ENCODE peak calls at places on chromosome 21, in seven cellular contexts. One of them, this sample, is unnamed.

GRCh38 chr21:26715878-26716506 is 129.2 kb downstream of the ADAMTS1 start:
- DNase-seq in cardiac muscle cell: peak; percentile 73
- DNase-seq in prostate gland: peak; percentile 8
- DNase-seq in fibroblast of lung: peak; percentile 60
- DNase-seq in choroid plexus epithelial cell: peak; percentile 75
- DNase-seq in IMR-90: peak; percentile 51
- DNase-seq in coronary artery: no peak
- DNase-seq in this sample: no peak

GRCh38 chr21:31553461-31553860 is 106.0 kb upstream of the SOD1 start:
- DNase-seq in cardiac muscle cell: no peak
- DNase-seq in choroid plexus epithelial cell: no peak
- DNase-seq in IMR-90: no peak
- DNase-seq in coronary artery: no peak
- DNase-seq in fibroblast of lung: no peak
- DNase-seq in prostate gland: no peak
- DNase-seq in this sample: no peak

GRCh38 chr21:29194342-29194741 is 63.9 kb downstream of the MAP3K7CL start:
- DNase-seq in choroid plexus epithelial cell: peak; percentile 35
- DNase-seq in IMR-90: no peak
- DNase-seq in cardiac muscle cell: no peak
- DNase-seq in prostate gland: no peak
- DNase-seq in fibroblast of lung: no peak
- DNase-seq in coronary artery: no peak
- DNase-seq in this sample: no peak

GRCh38 chr21:24976238-24976637 is 631.0 kb downstream of the MRPL39 start:
- DNase-seq in IMR-90: no peak
- DNase-seq in coronary artery: no peak
- DNase-seq in choroid plexus epithelial cell: no peak
- DNase-seq in prostate gland: no peak
- DNase-seq in cardiac muscle cell: no peak
- DNase-seq in fibroblast of lung: no peak
- DNase-seq in this sample: no peak

GRCh38 chr21:25708467-25709065 is 26.1 kb downstream of the ATP5PF start:
- DNase-seq in fibroblast of lung: peak; percentile 69
- DNase-seq in coronary artery: no peak
- DNase-seq in cardiac muscle cell: peak; percentile 41
- DNase-seq in prostate gland: peak; percentile 36
- DNase-seq in choroid plexus epithelial cell: peak; percentile 71
- DNase-seq in IMR-90: peak; percentile 56
- DNase-seq in this sample: no peak

GRCh38 chr21:38912789-38913119 is 107.0 kb downstream of the ETS2 start:
- DNase-seq in coronary artery: no peak
- DNase-seq in prostate gland: no peak
- DNase-seq in fibroblast of lung: no peak
- DNase-seq in IMR-90: no peak
- DNase-seq in cardiac muscle cell: no peak
- DNase-seq in choroid plexus epithelial cell: no peak
- DNase-seq in this sample: no peak

GRCh38 chr21:42350271-42350885 is 416 bp downstream of the TFF2 start:
- DNase-seq in prostate gland: no peak
- DNase-seq in IMR-90: no peak
- DNase-seq in coronary artery: peak; percentile 38
- DNase-seq in choroid plexus epithelial cell: no peak
- DNase-seq in fibroblast of lung: no peak
- DNase-seq in cardiac muscle cell: no peak
- DNase-seq in this sample: no peak

GRCh38 chr21:28018741-28019669 is 973.7 kb downstream of the LTN1 start:
- DNase-seq in cardiac muscle cell: peak; percentile 20
- DNase-seq in fibroblast of lung: peak; percentile 13
- DNase-seq in choroid plexus epithelial cell: peak; percentile 26
- DNase-seq in coronary artery: no peak
- DNase-seq in prostate gland: no peak
- DNase-seq in IMR-90: peak; percentile 5
- DNase-seq in this sample: no peak

GRCh38 chr21:27154451-27155129 is 187.7 kb upstream of the ADAMTS5 start:
- DNase-seq in cardiac muscle cell: no peak
- DNase-seq in coronary artery: no peak
- DNase-seq in IMR-90: peak; percentile 12
- DNase-seq in prostate gland: no peak
- DNase-seq in choroid plexus epithelial cell: peak; percentile 31
- DNase-seq in fibroblast of lung: no peak
- DNase-seq in this sample: no peak

GRCh38 chr21:25640671-25641292 is 1.7 kb downstream of the JAM2 start:
- DNase-seq in prostate gland: no peak
- DNase-seq in choroid plexus epithelial cell: no peak
- DNase-seq in fibroblast of lung: no peak
- DNase-seq in cardiac muscle cell: no peak
- DNase-seq in IMR-90: no peak
- DNase-seq in coronary artery: no peak
- DNase-seq in this sample: no peak

GRCh38 chr21:25572895-25573310 is 34.4 kb downstream of the MRPL39 start:
- DNase-seq in IMR-90: peak; percentile 59
- DNase-seq in choroid plexus epithelial cell: peak; percentile 48
- DNase-seq in prostate gland: no peak
- DNase-seq in cardiac muscle cell: no peak
- DNase-seq in coronary artery: no peak
- DNase-seq in fibroblast of lung: peak; percentile 30
- DNase-seq in this sample: no peak

GRCh38 chr21:29753216-29753615 is 186.6 kb downstream of the GRIK1 start:
- DNase-seq in choroid plexus epithelial cell: peak; percentile 41
- DNase-seq in coronary artery: no peak
- DNase-seq in IMR-90: no peak
- DNase-seq in cardiac muscle cell: no peak
- DNase-seq in prostate gland: no peak
- DNase-seq in fibroblast of lung: no peak
- DNase-seq in this sample: no peak

GRCh38 chr21:33608559-33608958 is 20.1 kb upstream of the DONSON start:
- DNase-seq in prostate gland: no peak
- DNase-seq in IMR-90: peak; percentile 65
- DNase-seq in cardiac muscle cell: no peak
- DNase-seq in fibroblast of lung: peak; percentile 44
- DNase-seq in coronary artery: no peak
- DNase-seq in choroid plexus epithelial cell: no peak
- DNase-seq in this sample: peak; percentile 30

GRCh38 chr21:33543505-33544129 is 779 bp downstream of the SON start:
- DNase-seq in prostate gland: peak; percentile 57
- DNase-seq in cardiac muscle cell: no peak
- DNase-seq in choroid plexus epithelial cell: no peak
- DNase-seq in IMR-90: no peak
- DNase-seq in fibroblast of lung: no peak
- DNase-seq in coronary artery: no peak
- DNase-seq in this sample: no peak

GRCh38 chr21:33374080-33374873 is 28.9 kb upstream of the IFNGR2 start:
- DNase-seq in choroid plexus epithelial cell: peak; percentile 68
- DNase-seq in cardiac muscle cell: peak; percentile 29
- DNase-seq in coronary artery: no peak
- DNase-seq in prostate gland: peak; percentile 37
- DNase-seq in fibroblast of lung: peak; percentile 79
- DNase-seq in IMR-90: peak; percentile 58
- DNase-seq in this sample: no peak

GRCh38 chr21:30831194-30831765 is 1.7 kb upstream of the KRTAP7-1 start:
- DNase-seq in prostate gland: no peak
- DNase-seq in coronary artery: no peak
- DNase-seq in IMR-90: no peak
- DNase-seq in fibroblast of lung: no peak
- DNase-seq in choroid plexus epithelial cell: peak; percentile 23
- DNase-seq in cardiac muscle cell: peak; percentile 9
- DNase-seq in this sample: no peak

GRCh38 chr21:39737376-39738000 is 7.5 kb upstream of the IGSF5 start:
- DNase-seq in IMR-90: no peak
- DNase-seq in coronary artery: no peak
- DNase-seq in prostate gland: no peak
- DNase-seq in cardiac muscle cell: no peak
- DNase-seq in fibroblast of lung: no peak
- DNase-seq in choroid plexus epithelial cell: no peak
- DNase-seq in this sample: no peak

GRCh38 chr21:28742527-28742926 is 250.2 kb downstream of the LTN1 start:
- DNase-seq in cardiac muscle cell: no peak
- DNase-seq in choroid plexus epithelial cell: peak; percentile 60
- DNase-seq in IMR-90: peak; percentile 76
- DNase-seq in coronary artery: no peak
- DNase-seq in fibroblast of lung: peak; percentile 81
- DNase-seq in prostate gland: no peak
- DNase-seq in this sample: no peak

GRCh38 chr21:29321908-29322569 is 23.3 kb downstream of the BACH1 start:
- DNase-seq in prostate gland: no peak
- DNase-seq in cardiac muscle cell: no peak
- DNase-seq in coronary artery: no peak
- DNase-seq in IMR-90: no peak
- DNase-seq in choroid plexus epithelial cell: no peak
- DNase-seq in fibroblast of lung: no peak
- DNase-seq in this sample: no peak

GRCh38 chr21:31552826-31553225 is 106.7 kb upstream of the SOD1 start:
- DNase-seq in IMR-90: no peak
- DNase-seq in cardiac muscle cell: no peak
- DNase-seq in prostate gland: no peak
- DNase-seq in choroid plexus epithelial cell: no peak
- DNase-seq in fibroblast of lung: no peak
- DNase-seq in coronary artery: no peak
- DNase-seq in this sample: no peak

GRCh38 chr21:45863267-45863666 is 118.3 kb upstream of the COL6A1 start:
- DNase-seq in prostate gland: no peak
- DNase-seq in coronary artery: peak; percentile 57
- DNase-seq in cardiac muscle cell: no peak
- DNase-seq in fibroblast of lung: no peak
- DNase-seq in choroid plexus epithelial cell: no peak
- DNase-seq in IMR-90: no peak
- DNase-seq in this sample: no peak

GRCh38 chr21:45864436-45864835 is 117.1 kb upstream of the COL6A1 start:
- DNase-seq in IMR-90: peak; percentile 53
- DNase-seq in prostate gland: no peak
- DNase-seq in fibroblast of lung: no peak
- DNase-seq in choroid plexus epithelial cell: no peak
- DNase-seq in coronary artery: no peak
- DNase-seq in cardiac muscle cell: no peak
- DNase-seq in this sample: no peak

GRCh38 chr21:45865106-45865835 is 116.3 kb upstream of the COL6A1 start:
- DNase-seq in cardiac muscle cell: no peak
- DNase-seq in IMR-90: peak; percentile 92
- DNase-seq in coronary artery: peak; percentile 26
- DNase-seq in fibroblast of lung: peak; percentile 73
- DNase-seq in choroid plexus epithelial cell: peak; percentile 87
- DNase-seq in prostate gland: no peak
- DNase-seq in this sample: peak; percentile 38

GRCh38 chr21:45862544-45863207 is 118.9 kb upstream of the COL6A1 start:
- DNase-seq in IMR-90: no peak
- DNase-seq in fibroblast of lung: no peak
- DNase-seq in cardiac muscle cell: no peak
- DNase-seq in prostate gland: no peak
- DNase-seq in choroid plexus epithelial cell: no peak
- DNase-seq in coronary artery: peak; percentile 50
- DNase-seq in this sample: no peak

DNA sequence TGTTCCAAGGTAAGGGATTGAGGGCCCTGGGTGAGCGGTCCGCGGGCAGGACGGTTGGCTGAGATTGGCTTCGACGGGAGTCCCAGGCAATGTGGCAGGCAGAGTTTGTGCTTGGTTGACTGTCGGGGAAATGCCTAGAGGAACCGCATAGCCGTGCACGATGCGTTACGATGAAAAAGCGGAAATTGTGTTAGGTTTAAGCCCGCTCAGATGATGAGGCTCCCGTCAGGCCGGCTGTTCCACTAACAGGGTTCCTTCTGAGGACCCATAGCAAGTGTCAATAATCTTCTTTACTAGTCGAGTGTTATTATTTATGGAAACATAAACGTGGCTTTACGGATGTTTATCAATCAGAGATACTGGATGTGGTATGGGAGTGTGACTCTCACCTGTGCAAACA is 117.8 kb upstream of the COL6A1 start:
- DNase-seq in cardiac muscle cell: no peak
- DNase-seq in fibroblast of lung: no peak
- DNase-seq in choroid plexus epithelial cell: no peak
- DNase-seq in IMR-90: no peak
- DNase-seq in coronary artery: peak; percentile 46
- DNase-seq in prostate gland: no peak
- DNase-seq in this sample: no peak
- TF ChIP-seq CTCF in cardiac muscle cell: no peak
- TF ChIP-seq CTCF in fibroblast of lung: no peak
- TF ChIP-seq CTCF in choroid plexus epithelial cell: no peak
- TF ChIP-seq CTCF in IMR-90: no peak
- TF ChIP-seq CTCF in coronary artery: no peak
- TF ChIP-seq CTCF in prostate gland: no peak
- TF ChIP-seq CTCF in this sample: no peak

GRCh38 chr21:46098303-46099141 is 610 bp downstream of the COL6A2 start:
- DNase-seq in cardiac muscle cell: peak; percentile 34
- DNase-seq in choroid plexus epithelial cell: no peak
- DNase-seq in prostate gland: peak; percentile 2
- DNase-seq in coronary artery: peak; percentile 73
- DNase-seq in fibroblast of lung: no peak
- DNase-seq in IMR-90: no peak
- DNase-seq in this sample: no peak
- H3K4me3 ChIP-seq in cardiac muscle cell: peak overlapping the region; percentile 64
- H3K4me3 ChIP-seq in choroid plexus epithelial cell: peak overlapping the region; percentile 70
- H3K4me3 ChIP-seq in prostate gland: peak overlapping the region; percentile 86
- H3K4me3 ChIP-seq in coronary artery: peak overlapping the region; percentile 96
- H3K4me3 ChIP-seq in fibroblast of lung: peak overlapping the region; percentile 90
- H3K4me3 ChIP-seq in IMR-90: peak overlapping the region; percentile 97
- H3K4me3 ChIP-seq in this sample: no peak overlapping the region

DNA sequence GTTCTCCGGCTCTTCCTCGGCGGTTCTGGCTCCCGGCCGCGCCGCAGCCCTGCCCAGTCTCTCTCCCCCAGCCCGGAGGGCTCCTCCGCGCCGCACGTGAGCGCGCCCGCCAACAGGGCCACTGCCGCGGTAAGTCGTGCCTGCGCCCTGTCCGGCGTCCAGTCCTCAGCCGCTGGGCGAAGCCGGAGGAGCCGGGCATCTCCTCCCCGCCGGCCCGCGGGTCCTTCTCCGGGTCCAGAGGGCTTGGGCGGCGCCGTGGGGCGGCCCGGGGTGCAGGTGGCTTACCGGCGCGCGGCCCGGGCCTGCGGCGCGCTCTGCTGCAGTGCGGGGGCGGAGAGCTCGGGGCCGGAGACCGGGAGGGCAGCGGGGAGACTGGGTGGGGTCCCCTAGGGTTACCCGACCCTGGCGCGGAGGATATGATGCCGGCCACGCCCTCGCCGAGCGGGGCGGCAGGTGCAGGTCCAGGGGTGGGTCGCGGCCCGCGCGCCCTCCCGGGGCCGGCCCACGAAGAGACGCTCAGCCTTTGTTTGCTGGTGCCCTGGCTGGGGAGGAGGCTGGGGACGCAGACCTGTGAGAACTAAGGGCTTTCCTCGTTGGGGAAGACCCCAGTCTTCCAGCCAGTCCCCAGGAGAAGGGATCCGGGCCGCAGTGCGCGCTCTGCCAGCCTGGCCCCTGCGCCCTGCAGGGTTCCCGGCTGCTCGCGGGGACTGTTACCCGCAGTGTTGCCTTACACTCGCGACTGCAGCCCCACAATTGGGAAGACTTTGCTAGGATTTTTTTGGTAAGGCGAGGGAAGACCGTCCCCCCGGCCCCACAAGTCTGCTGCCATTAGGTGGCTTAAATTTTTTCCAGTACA is at the start of gene DOP1B:
- DNase-seq in choroid plexus epithelial cell: no peak
- DNase-seq in coronary artery: no peak
- DNase-seq in prostate gland: no peak
- DNase-seq in IMR-90: no peak
- DNase-seq in cardiac muscle cell: no peak
- DNase-seq in fibroblast of lung: no peak
- DNase-seq in this sample: no peak
- TF ChIP-seq CTCF in choroid plexus epithelial cell: no peak
- TF ChIP-seq CTCF in coronary artery: no peak
- TF ChIP-seq CTCF in prostate gland: no peak
- TF ChIP-seq CTCF in IMR-90: no peak
- TF ChIP-seq CTCF in cardiac muscle cell: no peak
- TF ChIP-seq CTCF in fibroblast of lung: no peak
- TF ChIP-seq CTCF in this sample: no peak

GRCh38 chr21:44510508-44511218 is 29.3 kb downstream of the KRTAP10-1 start:
- DNase-seq in coronary artery: no peak
- DNase-seq in IMR-90: no peak
- DNase-seq in cardiac muscle cell: peak; percentile 79
- DNase-seq in prostate gland: peak; percentile 41
- DNase-seq in fibroblast of lung: peak; percentile 17
- DNase-seq in choroid plexus epithelial cell: peak; percentile 39
- DNase-seq in this sample: no peak
- H3K4me3 ChIP-seq in coronary artery: no peak overlapping the region
- H3K4me3 ChIP-seq in IMR-90: no peak overlapping the region
- H3K4me3 ChIP-seq in cardiac muscle cell: no peak overlapping the region
- H3K4me3 ChIP-seq in prostate gland: no peak overlapping the region
- H3K4me3 ChIP-seq in fibroblast of lung: no peak overlapping the region
- H3K4me3 ChIP-seq in choroid plexus epithelial cell: no peak overlapping the region
- H3K4me3 ChIP-seq in this sample: no peak overlapping the region

This sample was measured in retinal pigment epithelial cell.